ENCODE peak calls at places on chromosomes 16 and 17, in six cellular contexts. U is RCC 7860; N is EL; Y is naive thymus-derived CD8-positive, alpha-beta T cell; A is HFFc6; B is right cardiac atrium. C is an unnamed sample.

GRCh38 chr16:49281843-49282642 is 405 bp upstream of the CBLN1 start:
- DNase-seq in A (no peak), N (peak; percentile 20), B (peak; percentile 84), Y (no peak), U (no peak), C (peak; percentile 88)

GRCh38 chr16:58125781-58126335 is 3.3 kb downstream of the CFAP20 start:
- DNase-seq in B (no peak), A (no peak), U (no peak), N (no peak), Y (no peak), C (no peak)

GRCh38 chr16:87939562-87940423 is 3.5 kb upstream of the CA5A start:
- DNase-seq in Y (no peak), N (no peak), B (no peak), A (no peak), U (no peak), C (no peak)

GRCh38 chr16:52912565-52913173 is 140.0 kb downstream of the CHD9NB start:
- DNase-seq in U (peak; percentile 15), Y (no peak), A (peak; percentile 16), B (peak; percentile 55), N (peak; percentile 31), C (peak; percentile 84)

GRCh38 chr16:64543401-64543800 is 578.5 kb downstream of the CDH11 start:
- DNase-seq in U (no peak), A (no peak), N (no peak), Y (no peak), B (no peak), C (no peak)

GRCh38 chr16:31455601-31456314 is 3.5 kb upstream of the ARMC5 start:
- DNase-seq in A (no peak), B (no peak), Y (peak; percentile 19), U (no peak), N (no peak), C (peak; percentile 49)

GRCh38 chr17:75003070-75003956 is 9.2 kb upstream of the MRPL58 start:
- DNase-seq in B (no peak), Y (no peak), N (no peak), U (no peak), A (no peak), C (no peak)

GRCh38 chr17:16953841-16954240 is 18.1 kb downstream of the TNFRSF13B start:
- DNase-seq in U (no peak), Y (no peak), A (no peak), B (no peak), N (no peak), C (no peak)

GRCh38 chr16:19468300-19468699 is 50.6 kb downstream of the TMC5 start:
- DNase-seq in Y (no peak), B (no peak), N (no peak), U (no peak), A (no peak), C (no peak)

GRCh38 chr17:54968954-54969400 is 412 bp downstream of the STXBP4 start:
- DNase-seq in B (no peak), N (peak; percentile 39), A (peak; percentile 5), U (no peak), Y (no peak), C (peak; percentile 17)

GRCh38 chr16:51615141-51615540 is 464.1 kb upstream of the SALL1 start:
- DNase-seq in A (no peak), N (no peak), U (no peak), B (no peak), Y (no peak), C (no peak)

GRCh38 chr17:8900626-8901585 is 33.4 kb upstream of the PIK3R6 start:
- DNase-seq in N (no peak), U (no peak), B (no peak), Y (peak; percentile 43), A (no peak), C (no peak)

GRCh38 chr17:42107597-42108576 is 4.6 kb downstream of the DHX58 start:
- DNase-seq in Y (peak; percentile 91), A (no peak), N (peak; percentile 50), U (no peak), B (peak; percentile 76), C (peak; percentile 89)

GRCh38 chr16:86382067-86382773 is 128.1 kb upstream of the FOXF1 start:
- DNase-seq in U (no peak), N (no peak), A (no peak), Y (no peak), B (no peak), C (no peak)

GRCh38 chr16:55248494-55248893 is 75.5 kb upstream of the IRX6 start:
- DNase-seq in Y (no peak), A (no peak), U (no peak), B (no peak), N (no peak), C (no peak)

GRCh38 chr17:2797226-2797625 is 988 bp downstream of the RAP1GAP2 start:
- DNase-seq in Y (no peak), N (no peak), A (no peak), U (no peak), B (no peak), C (no peak)

GRCh38 chr17:75689441-75689873 is 22.3 kb downstream of the SAP30BP start:
- DNase-seq in N (peak; percentile 42), A (peak; percentile 63), Y (peak; percentile 77), U (no peak), B (no peak), C (no peak)

GRCh38 chr17:57379237-57380054 is 123.1 kb downstream of the MSI2 start:
- DNase-seq in B (no peak), A (no peak), N (no peak), Y (no peak), U (no peak), C (no peak)

GRCh38 chr17:40487371-40488020 is 13.9 kb downstream of the TNS4 start:
- DNase-seq in A (no peak), B (no peak), N (no peak), U (no peak), Y (no peak), C (no peak)

GRCh38 chr17:64686705-64687104 is 24.6 kb upstream of the SMURF2 start:
- DNase-seq in Y (no peak), N (no peak), B (no peak), U (no peak), A (no peak), C (no peak)

GRCh38 chr17:40063034-40063765 is 435 bp downstream of the THRA start:
- DNase-seq in B (peak; percentile 48), Y (peak; percentile 35), N (no peak), U (no peak), A (no peak), C (peak; percentile 41)

GRCh38 chr17:1920948-1921351 is 91.1 kb downstream of the RPA1 start:
- DNase-seq in A (no peak), Y (no peak), N (no peak), B (no peak), U (no peak), C (peak; percentile 63)

GRCh38 chr17:78524870-78525510 is 52.2 kb downstream of the DNAH17 start:
- DNase-seq in B (no peak), A (no peak), N (no peak), U (no peak), Y (no peak), C (no peak)

GRCh38 chr17:61496174-61496956 is 44.1 kb downstream of the TBX4 start:
- DNase-seq in U (no peak), Y (no peak), N (no peak), B (no peak), A (no peak), C (no peak)

GRCh38 chr17:44159519-44160210 is 10.8 kb upstream of the ASB16 start:
- DNase-seq in B (no peak), A (no peak), Y (no peak), N (peak; percentile 50), U (no peak), C (no peak)

C was measured in head of caudate nucleus.